ENCODE peak calls at places on chromosome 4, in four cellular contexts. X, N, C and B are unnamed samples.

GRCh38 chr4:19063662-19064061 is 1042.1 kb upstream of the LCORL start:
- DNase-seq in X (no peak), N (no peak), C (no peak), B (no peak)

GRCh38 chr4:17809667-17810066 is 890 bp downstream of the DCAF16 start:
- DNase-seq in X (no peak), N (no peak), C (no peak), B (peak; percentile 14)

GRCh38 chr4:174669278-174669677 is 147.0 kb upstream of the HPGD start:
- DNase-seq in X (no peak), N (peak; percentile 50), C (no peak), B (no peak)

GRCh38 chr4:85402371-85402770 is 72.6 kb upstream of the ARHGAP24 start:
- DNase-seq in X (no peak), N (peak; percentile 4), C (no peak), B (no peak)

GRCh38 chr4:71607780-71608673 is 175.9 kb downstream of the GC start:
- DNase-seq in X (no peak), N (peak; percentile 6), C (no peak), B (no peak)

GRCh38 chr4:173217727-173218126 is 49.1 kb downstream of the GALNT7 start:
- DNase-seq in X (no peak), N (peak; percentile 83), C (peak; percentile 27), B (peak; percentile 32)

GRCh38 chr4:94457692-94458106 is 6.0 kb downstream of the PDLIM5 start:
- DNase-seq in X (no peak), N (no peak), C (no peak), B (peak; percentile 44)

GRCh38 chr4:144754562-144755410 is 108.8 kb downstream of the HHIP start:
- DNase-seq in X (no peak), N (peak; percentile 49), C (no peak), B (peak; percentile 73)

GRCh38 chr4:40576651-40577480 is 52.8 kb downstream of the RBM47 start:
- DNase-seq in X (peak; percentile 75), N (peak; percentile 91), C (peak; percentile 15), B (peak; percentile 48)

GRCh38 chr4:64477127-64477526 is 67.9 kb upstream of the TECRL start:
- DNase-seq in X (no peak), N (no peak), C (no peak), B (no peak)

GRCh38 chr4:69829678-69830077 is 30.3 kb downstream of the SULT1E1 start:
- DNase-seq in X (no peak), N (no peak), C (no peak), B (no peak)

GRCh38 chr4:4761128-4761991 is 98.1 kb upstream of the MSX1 start:
- DNase-seq in X (no peak), N (no peak), C (peak; percentile 47), B (no peak)

GRCh38 chr4:176642472-176642871 is 150.2 kb downstream of the VEGFC start:
- DNase-seq in X (no peak), N (no peak), C (no peak), B (no peak)

GRCh38 chr4:104395219-104395618 is 99.5 kb downstream of the CXXC4 start:
- DNase-seq in X (no peak), N (no peak), C (no peak), B (no peak)

GRCh38 chr4:36138221-36138620 is 106.1 kb downstream of the ARAP2 start:
- DNase-seq in X (peak; percentile 17), N (peak; percentile 33), C (no peak), B (no peak)

GRCh38 chr4:76179398-76180318 is 31.5 kb upstream of the NUP54 start:
- DNase-seq in X (peak; percentile 36), N (peak; percentile 81), C (peak; percentile 87), B (peak; percentile 78)

GRCh38 chr4:76804060-76804459 is 93.9 kb downstream of the SOWAHB start:
- DNase-seq in X (no peak), N (no peak), C (no peak), B (peak; percentile 56)

GRCh38 chr4:71296945-71297344 is 41.9 kb upstream of the SLC4A4 start:
- DNase-seq in X (no peak), N (no peak), C (no peak), B (no peak)

GRCh38 chr4:74117024-74117534 is 18.1 kb upstream of the CXCL2 start:
- DNase-seq in X (no peak), N (peak; percentile 98), C (peak; percentile 29), B (peak; percentile 99)

GRCh38 chr4:4575284-4576211 is 33.7 kb upstream of the STX18 start:
- DNase-seq in X (no peak), N (peak; percentile 18), C (peak; percentile 79), B (peak; percentile 64)

GRCh38 chr4:107922486-107923473 is 8.6 kb upstream of the CYP2U1 start:
- DNase-seq in X (no peak), N (no peak), C (no peak), B (no peak)

GRCh38 chr4:176778063-176778462 is 14.7 kb downstream of the VEGFC start:
- DNase-seq in X (no peak), N (peak; percentile 79), C (no peak), B (peak; percentile 65)

GRCh38 chr4:19850909-19851308 is 400.8 kb upstream of the SLIT2 start:
- DNase-seq in X (no peak), N (peak; percentile 93), C (no peak), B (peak; percentile 31)

GRCh38 chr4:67928547-67928946 is 34.7 kb downstream of the TMPRSS11A start:
- DNase-seq in X (no peak), N (no peak), C (no peak), B (peak; percentile 31)

GRCh38 chr4:125518281-125518680 is 203.5 kb downstream of the FAT4 start:
- DNase-seq in X (no peak), N (no peak), C (no peak), B (no peak)

GRCh38 chr4:139642364-139642763 is 23.3 kb upstream of the MGST2 start:
- DNase-seq in X (no peak), N (peak; percentile 75), C (no peak), B (no peak)

GRCh38 chr4:150982557-150983233 is 32.4 kb downstream of the LRBA start:
- DNase-seq in X (no peak), N (peak; percentile 13), C (no peak), B (no peak)

GRCh38 chr4:5895287-5895686 is 2.4 kb upstream of the CRMP1 start:
- DNase-seq in X (no peak), N (peak; percentile 5), C (no peak), B (no peak)

GRCh38 chr4:68905598-68906237 is 45.9 kb downstream of the UGT2A3 start:
- DNase-seq in X (no peak), N (no peak), C (no peak), B (no peak)

GRCh38 chr4:155025762-155026457 is 182.5 kb upstream of the NPY2R start:
- DNase-seq in X (no peak), N (no peak), C (peak; percentile 7), B (peak; percentile 85)

GRCh38 chr4:20788266-20788665 is 88.0 kb downstream of the PACRGL start:
- DNase-seq in X (no peak), N (no peak), C (no peak), B (no peak)

GRCh38 chr4:177077572-177077971 is 232.1 kb upstream of the NEIL3 start:
- DNase-seq in X (no peak), N (no peak), C (no peak), B (peak; percentile 4)

GRCh38 chr4:71026086-71026485 is 32.6 kb downstream of the DCK start:
- DNase-seq in X (no peak), N (peak; percentile 90), C (peak; percentile 59), B (peak; percentile 82)

GRCh38 chr4:131002132-131002531 is 1906.2 kb downstream of the C4orf33 start:
- DNase-seq in X (no peak), N (no peak), C (no peak), B (no peak)

GRCh38 chr4:76087007-76087769 is 12.7 kb downstream of the ART3 start:
- DNase-seq in X (no peak), N (peak; percentile 61), C (peak; percentile 71), B (peak; percentile 78)

GRCh38 chr4:133390198-133390855 is 241.2 kb downstream of the PCDH10 start:
- DNase-seq in X (no peak), N (no peak), C (no peak), B (no peak)

DNA sequence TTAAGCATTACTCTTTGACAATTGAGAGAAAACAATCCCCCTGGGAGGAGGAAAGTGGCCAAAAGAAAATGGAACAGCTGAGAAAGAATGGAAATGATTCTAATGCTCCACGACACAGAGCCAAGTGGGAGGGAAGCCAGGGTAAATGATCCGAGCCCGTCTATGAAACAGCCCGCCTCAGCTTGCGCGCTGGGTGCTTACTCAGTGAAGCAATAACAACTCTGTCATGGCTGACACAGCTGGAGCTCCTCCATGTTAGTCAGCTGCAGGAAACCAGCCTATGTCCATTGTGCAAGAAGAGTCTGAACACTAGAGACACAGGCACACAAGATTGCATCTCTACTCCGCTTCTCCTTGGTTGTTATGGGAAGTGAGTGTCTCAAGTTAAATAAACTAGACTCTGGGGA is 19.3 kb downstream of the NOA1 start:
- DNase-seq in X (no peak), N (peak; percentile 100), C (peak; percentile 35), B (peak; percentile 97)
- H3K9me1 ChIP-seq in X (no peaks in the 10 kb centered on the region), N (no peaks in the 10 kb centered on the region), C (no peaks in the 10 kb centered on the region), B (no peaks in the 10 kb centered on the region)

DNA sequence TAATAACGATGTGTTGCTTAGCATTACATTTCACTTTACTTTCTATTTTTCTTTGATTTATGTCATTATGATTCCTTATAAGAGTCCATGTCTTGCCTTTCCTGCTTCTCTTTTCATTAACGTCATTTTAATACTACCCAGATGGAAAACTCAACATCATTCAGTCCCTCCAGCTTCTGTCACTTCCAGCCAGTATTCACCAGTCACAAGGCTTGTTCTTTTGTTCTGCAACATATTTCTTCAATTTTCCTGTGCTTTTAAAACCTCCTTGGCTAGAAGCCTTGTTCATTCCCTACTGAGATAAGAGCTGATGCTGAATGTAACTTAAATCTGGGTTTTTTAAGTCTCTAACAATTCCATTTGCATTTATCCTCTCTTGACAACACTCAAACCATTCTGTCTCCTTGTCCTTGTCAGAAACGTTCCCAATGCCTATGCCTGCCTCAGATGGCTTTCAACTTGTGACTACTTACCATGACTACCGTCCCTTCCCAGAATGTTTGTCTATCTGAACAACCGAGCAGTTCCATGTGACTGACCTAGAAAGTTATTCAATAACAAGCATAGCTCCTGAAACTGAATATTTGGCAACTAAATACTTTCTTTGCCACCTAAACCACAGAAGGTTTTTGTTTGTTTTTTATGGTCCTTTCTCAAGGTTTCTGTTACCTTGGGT is 682.9 kb upstream of the GALNTL6 start:
- DNase-seq in X (no peak), N (no peak), C (no peak), B (no peak)
- H3K9me1 ChIP-seq in X (no peaks in the 10 kb centered on the region), N (no peaks in the 10 kb centered on the region), C (no peaks in the 10 kb centered on the region), B (no peaks in the 10 kb centered on the region)

GRCh38 chr4:141625023-141625422 is 11.4 kb upstream of the IL15 start:
- DNase-seq in X (no peak), N (no peak), C (no peak), B (no peak)

GRCh38 chr4:141614878-141615586 is 21.4 kb upstream of the IL15 start:
- DNase-seq in X (no peak), N (no peak), C (no peak), B (peak; percentile 92)

GRCh38 chr4:141620715-141621114 is 15.7 kb upstream of the IL15 start:
- DNase-seq in X (no peak), N (no peak), C (no peak), B (no peak)
- H3K9me1 ChIP-seq in X (no peaks in the 10 kb centered on the region), N (no peaks in the 10 kb centered on the region), C (no peaks in the 10 kb centered on the region), B (no peaks in the 10 kb centered on the region)

GRCh38 chr4:122104184-122104583 is 47.9 kb upstream of the BLTP1 start:
- DNase-seq in X (no peak), N (peak; percentile 35), C (no peak), B (no peak)

GRCh38 chr4:122099896-122100295 is 52.2 kb upstream of the BLTP1 start:
- DNase-seq in X (no peak), N (peak; percentile 89), C (no peak), B (peak; percentile 23)

DNA sequence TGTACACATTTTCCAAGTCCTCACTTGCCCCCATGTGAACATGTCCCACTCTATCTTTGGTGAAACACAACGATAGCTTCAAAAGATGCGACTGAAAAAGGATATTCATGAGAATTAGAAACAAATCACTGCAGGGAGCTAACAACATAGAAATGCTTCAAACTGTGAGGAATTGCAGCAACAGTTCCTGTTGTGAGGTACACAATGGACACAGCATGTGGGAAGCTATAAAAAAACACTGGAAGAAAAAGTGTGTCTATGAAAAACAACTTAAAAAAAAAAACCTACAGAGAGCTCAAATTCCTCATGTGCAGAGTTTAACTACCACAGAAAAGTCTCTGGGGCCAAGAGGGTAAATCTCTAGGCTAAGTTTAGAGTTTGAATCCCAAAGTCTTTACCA is 51.6 kb upstream of the BLTP1 start:
- DNase-seq in X (no peak), N (no peak), C (no peak), B (no peak)
- H3K9me1 ChIP-seq in X (no peaks in the 10 kb centered on the region), N (peaks cover 3% of the 10 kb centered on the region), C (no peaks in the 10 kb centered on the region), B (no peaks in the 10 kb centered on the region)